ENCODE peak calls at places on chromosome 11, in six cellular contexts. F is stomach, O is prostate gland, E is K562, T is transverse colon, U is GM12892. A is an unnamed sample.

GRCh38 chr11:27081056-27081455 is 40.4 kb downstream of the BBOX1 start:
- DNase-seq in U (no peak), O (no peak), E (no peak), F (no peak), T (no peak), A (no peak)

GRCh38 chr11:66851698-66852465 is 5.0 kb upstream of the LRFN4 start:
- DNase-seq in F (no peak), E (peak), T (peak), O (no peak), U (peak), A (peak)

GRCh38 chr11:126392638-126393023 is 37.1 kb downstream of the ST3GAL4 start:
- DNase-seq in F (no peak), O (no peak), T (no peak), U (no peak), E (no peak), A (no peak)

GRCh38 chr11:103541186-103541795 is 432.1 kb downstream of the DYNC2H1 start:
- DNase-seq in F (no peak), E (no peak), T (no peak), U (no peak), O (no peak), A (no peak)

GRCh38 chr11:64285885-64286800 is 495 bp downstream of the GPR137 start:
- DNase-seq in E (no peak), F (no peak), O (no peak), U (no peak), T (peak), A (no peak)

GRCh38 chr11:71286701-71287643 is 34.6 kb upstream of the SHANK2 start:
- DNase-seq in E (no peak), F (peak), T (peak), U (no peak), O (peak), A (no peak)

GRCh38 chr11:13297917-13298356 is 20.3 kb downstream of the BMAL1 start:
- DNase-seq in E (no peak), T (no peak), O (no peak), U (no peak), F (no peak), A (no peak)

GRCh38 chr11:100961633-100962032 is 168.0 kb downstream of the PGR start:
- DNase-seq in E (no peak), U (no peak), F (no peak), O (no peak), T (no peak), A (no peak)

GRCh38 chr11:128607819-128608218 is 20.5 kb upstream of the ETS1 start:
- DNase-seq in E (no peak), F (peak), U (no peak), O (peak), T (no peak), A (no peak)

GRCh38 chr11:121292503-121293275 is at the start of gene SC5D:
- DNase-seq in T (peak), U (peak), E (peak), F (peak), O (peak), A (peak)
- TF ChIP-seq POLR2AphosphoS5 in T (peak), U (peak), E (peak), F (peak), O (peak), A (peak)

DNA sequence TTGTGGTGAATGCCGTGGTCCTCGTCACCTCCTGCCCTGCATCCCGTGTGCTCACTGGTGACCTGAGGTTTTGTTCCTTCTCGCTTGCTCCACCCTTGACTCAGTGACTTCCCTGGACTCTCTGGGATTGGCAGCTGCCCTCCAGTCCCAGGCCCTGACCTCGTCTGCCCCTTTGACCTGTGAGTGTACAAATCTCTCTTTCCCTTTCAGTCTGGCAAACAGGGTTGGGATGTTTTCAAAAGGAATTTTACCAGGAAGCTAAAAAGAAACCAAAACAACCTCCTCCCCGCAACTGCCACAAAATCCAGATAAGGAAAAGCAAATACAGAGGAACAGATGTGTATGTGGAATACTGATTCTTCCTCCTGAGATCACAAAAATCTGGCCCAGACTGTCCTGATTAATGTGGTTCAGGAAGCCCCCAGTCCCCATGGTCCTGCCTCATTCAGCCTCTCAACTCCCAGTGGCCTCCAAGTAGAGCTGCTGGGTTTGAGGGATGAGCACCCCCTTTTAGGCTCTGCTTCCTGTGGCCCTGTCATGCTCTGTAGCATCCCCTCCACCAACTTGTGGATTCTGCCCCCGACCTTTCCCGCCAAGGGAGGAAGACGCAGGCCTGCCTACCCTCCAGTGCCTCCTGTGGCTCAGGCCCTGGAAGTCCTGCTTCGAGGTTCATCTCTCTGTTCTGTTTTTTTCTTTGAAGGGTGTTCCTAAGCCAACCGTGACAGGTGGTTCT is 15.2 kb downstream of the ROBO4 start:
- DNase-seq in T (no peak), E (no peak), O (no peak), F (no peak), U (no peak), A (no peak)
- TF ChIP-seq POLR2A in T (no peak), E (no peak), O (no peak), F (no peak), U (no peak), A (no peak)

DNA sequence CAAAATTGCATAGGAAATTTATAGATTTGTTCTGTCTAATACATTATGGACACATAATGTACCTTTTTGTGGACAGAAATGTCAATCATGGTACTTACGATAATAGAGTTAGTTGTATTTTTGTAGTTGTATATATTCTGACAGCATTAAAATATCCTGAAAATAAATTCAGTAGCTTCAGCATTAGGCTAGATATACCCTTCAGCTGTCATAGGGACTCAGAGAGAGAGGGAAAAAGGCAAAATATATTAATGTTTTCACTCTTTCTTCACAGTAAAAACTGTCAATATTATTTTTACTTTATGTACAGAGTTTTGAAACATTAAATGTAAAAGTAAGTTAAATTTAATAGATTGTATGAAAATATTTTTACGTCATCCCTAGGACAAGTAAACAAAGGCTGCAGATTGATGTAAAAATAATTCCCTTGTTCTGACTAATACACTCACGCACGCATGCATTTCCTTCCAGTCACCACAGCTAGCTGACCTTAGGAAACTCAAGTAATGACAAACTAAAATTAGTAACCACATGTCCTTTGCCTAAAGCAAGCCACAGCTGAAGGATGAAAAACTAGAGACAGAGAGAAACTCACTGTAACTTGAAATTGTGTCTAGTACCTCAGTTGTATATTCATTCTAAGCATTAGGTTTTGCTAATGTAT is 104.7 kb upstream of the CARD18 start:
- DNase-seq in O (no peak), F (no peak), T (no peak), U (no peak), E (no peak), A (no peak)
- TF ChIP-seq POLR2AphosphoS5 in O (no peak), F (peak), T (no peak), U (no peak), E (no peak), A (no peak)

DNA sequence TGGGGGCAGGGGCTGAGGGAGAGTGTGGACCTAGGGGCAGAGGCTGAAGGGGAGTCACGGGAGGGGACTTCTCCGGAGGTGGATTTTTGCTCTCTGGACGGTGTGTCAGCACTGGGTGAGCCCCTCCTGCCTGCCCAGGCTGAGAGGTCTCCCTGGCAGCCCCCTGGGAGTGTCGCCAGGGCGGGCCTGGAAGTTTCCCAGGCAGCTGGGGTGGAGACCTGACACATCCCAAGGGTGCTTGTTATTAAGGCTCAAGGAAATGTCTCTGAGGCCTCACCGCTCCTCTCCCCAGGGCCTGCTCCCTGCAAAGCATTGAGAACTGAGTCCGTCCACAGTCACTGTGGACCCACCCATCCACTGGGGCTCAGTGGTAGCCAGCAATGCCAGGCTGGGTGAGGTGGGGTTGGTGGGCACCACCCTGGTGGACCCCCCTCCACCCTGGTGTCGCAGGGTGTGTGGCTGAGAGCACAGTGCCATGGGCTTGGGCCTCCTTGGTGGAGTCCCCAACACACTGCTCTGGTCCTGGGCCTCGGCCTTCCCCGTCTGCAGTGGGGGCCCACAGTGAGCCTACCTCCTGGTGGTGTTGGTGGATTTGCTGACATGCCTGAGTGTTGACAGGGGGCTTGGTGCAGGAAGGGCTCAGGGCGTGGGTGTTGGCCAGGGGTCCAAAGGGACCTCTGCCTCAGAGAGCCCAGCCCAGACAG is 2.5 kb downstream of the CD81 start:
- DNase-seq in T (no peak), O (no peak), U (no peak), E (no peak), F (no peak), A (no peak)
- TF ChIP-seq POLR2A in T (no peak), O (no peak), U (peak), E (no peak), F (no peak), A (no peak)

DNA sequence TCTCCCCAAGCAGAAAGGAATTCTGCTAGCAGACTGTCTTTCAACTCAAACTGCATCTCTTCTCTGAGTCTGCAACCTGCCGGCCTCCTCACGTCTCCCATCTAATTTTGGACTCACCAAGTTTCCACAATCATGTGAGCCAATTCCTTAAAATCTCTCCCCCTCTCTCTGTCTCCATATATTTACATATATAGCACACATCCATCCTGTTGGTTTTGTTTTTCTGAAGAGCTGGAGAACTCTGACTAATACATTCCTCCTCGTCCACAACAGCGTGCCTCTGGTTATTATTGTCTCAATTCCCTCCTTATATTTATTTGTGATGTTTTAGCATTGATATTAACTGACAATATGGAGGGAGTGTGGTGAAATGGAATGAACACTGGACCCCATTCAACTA is 29.6 kb upstream of the FJX1 start:
- DNase-seq in F (no peak), T (no peak), O (no peak), E (no peak), U (no peak), A (no peak)
- TF ChIP-seq POLR2AphosphoS5 in F (no peak), T (no peak), O (no peak), E (no peak), U (no peak), A (no peak)

DNA sequence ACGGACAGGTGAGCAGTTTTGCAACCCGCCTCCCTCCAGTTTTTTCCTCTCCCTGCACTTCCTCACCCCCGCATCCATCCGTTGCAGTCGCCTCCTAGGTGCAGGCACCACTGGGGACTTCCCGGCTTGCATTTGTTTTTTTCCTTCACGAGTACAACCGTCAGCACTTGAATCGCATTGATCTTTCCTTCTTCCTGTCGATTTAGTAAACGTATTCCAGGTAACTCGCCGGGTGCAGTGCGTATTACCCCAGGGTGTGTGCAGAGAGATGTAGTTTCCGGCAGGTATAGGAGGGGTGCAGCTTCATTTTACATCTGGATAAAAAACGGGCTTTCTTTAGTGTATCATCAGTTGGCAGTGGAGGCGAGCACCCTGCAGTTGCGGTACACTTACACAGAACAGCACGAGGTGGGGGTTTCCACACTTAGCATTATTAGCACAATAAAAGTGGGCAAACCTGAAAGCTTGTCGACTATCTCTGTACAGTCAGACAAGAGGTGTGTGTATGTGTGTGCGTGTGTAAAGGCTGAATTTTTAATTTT is at the start of gene SORL1-AS1:
- DNase-seq in U (no peak), E (no peak), F (no peak), O (no peak), T (peak), A (no peak)
- TF ChIP-seq POLR2A in U (peak), E (no peak), F (no peak), O (no peak), T (peak), A (peak)

DNA sequence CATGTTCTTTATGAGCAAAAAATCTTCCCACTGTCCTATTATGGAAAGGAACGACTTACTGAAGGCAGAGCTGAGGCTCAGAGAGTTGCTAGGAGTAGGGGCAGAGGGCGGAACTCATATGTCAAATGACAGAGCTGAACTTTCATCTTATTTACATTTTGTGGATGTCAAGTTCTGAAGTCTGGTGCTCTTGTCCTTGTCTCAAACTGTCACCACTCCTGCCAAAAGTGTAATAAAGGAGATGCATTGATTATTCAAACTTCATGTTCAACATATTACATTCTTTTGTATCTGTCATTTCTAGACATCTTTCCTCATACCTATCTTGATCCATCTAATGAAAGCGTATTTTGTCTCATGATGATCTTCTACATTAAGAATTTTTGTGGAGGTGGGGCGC is 57.1 kb upstream of the C11orf87 start:
- DNase-seq in F (no peak), U (no peak), O (no peak), E (no peak), T (no peak), A (no peak)
- TF ChIP-seq POLR2AphosphoS5 in F (no peak), U (no peak), O (no peak), E (no peak), T (no peak), A (no peak)

DNA sequence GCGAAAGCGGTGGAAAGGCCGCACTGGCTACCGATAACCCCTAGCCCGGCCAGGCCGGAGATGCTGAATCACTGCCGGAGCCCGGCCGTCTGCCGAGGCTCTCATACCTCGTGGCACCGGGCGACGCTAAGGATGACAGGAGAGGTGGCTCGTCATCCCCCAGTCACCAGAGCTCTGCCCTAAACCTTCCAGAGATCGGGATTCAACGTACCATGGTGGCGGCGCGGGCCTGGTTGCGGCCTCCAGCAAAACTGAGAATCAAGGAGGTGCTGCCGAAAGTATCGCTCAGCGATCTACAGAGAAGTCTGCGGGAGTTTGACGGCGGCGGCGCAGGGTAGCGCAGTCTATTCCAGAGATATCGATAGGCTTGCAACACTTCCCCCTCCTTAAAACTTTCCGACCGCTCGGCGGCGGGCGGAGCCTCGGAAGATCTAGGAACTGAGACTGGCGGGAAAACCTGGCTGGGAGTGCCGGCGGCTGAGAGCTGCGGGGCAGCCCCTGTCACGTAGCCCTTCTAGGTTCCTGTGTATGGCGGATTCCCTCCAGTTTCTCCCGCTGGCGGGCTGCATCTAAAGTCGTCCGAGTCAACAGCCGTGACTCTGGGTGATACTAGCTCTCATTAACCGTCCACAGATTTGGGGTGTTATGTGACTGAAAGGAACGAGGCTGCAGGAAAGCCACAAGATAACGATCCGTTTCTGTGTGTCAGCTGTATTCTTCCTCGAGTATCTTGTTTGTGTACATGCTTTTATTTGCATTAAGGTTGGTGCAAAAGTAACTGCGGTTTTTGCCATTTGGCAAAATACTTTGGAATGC is at the start of gene PSMA1:
- DNase-seq in F (peak), T (peak), U (peak), O (peak), E (peak), A (peak)
- TF ChIP-seq POLR2A in F (peak), T (peak), U (peak), O (peak), E (peak), A (peak)

GRCh38 chr11:86812322-86812670 is 12.0 kb downstream of the PRSS23 start:
- DNase-seq in E (no peak), T (no peak), F (peak), U (no peak), O (no peak), A (no peak)

GRCh38 chr11:86815726-86816125 is 15.4 kb downstream of the PRSS23 start:
- DNase-seq in U (no peak), F (no peak), O (no peak), E (no peak), T (no peak), A (no peak)

GRCh38 chr11:86814775-86815174 is 14.4 kb downstream of the PRSS23 start:
- DNase-seq in O (no peak), U (no peak), E (no peak), T (no peak), F (no peak), A (no peak)

GRCh38 chr11:86811637-86812321 is 11.4 kb downstream of the PRSS23 start:
- DNase-seq in O (no peak), U (no peak), T (no peak), E (no peak), F (peak), A (no peak)

DNA sequence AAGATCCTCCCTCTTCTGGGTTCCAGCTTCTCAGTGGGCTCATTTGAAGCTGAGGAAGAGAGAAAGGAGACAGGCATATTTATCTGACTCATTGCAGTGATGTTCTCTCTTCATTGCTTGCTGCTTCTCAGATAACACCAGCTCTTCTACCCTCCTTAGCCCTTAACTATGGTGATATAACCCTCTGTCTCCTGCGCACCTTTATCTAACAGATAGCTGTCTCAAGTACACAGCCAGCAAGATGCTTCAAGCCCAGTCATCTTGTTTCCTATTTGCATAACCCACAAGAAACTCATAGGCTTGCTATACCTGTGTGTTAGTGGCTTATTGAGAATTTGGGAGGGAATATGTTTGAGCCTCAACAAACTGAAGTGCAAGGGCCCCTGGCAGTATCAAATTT is 12.6 kb downstream of the PRSS23 start:
- DNase-seq in F (no peak), U (no peak), E (no peak), O (no peak), T (no peak), A (no peak)
- TF ChIP-seq POLR2AphosphoS5 in F (no peak), U (no peak), E (no peak), O (no peak), T (no peak), A (no peak)

GRCh38 chr11:120881591-120881990 is 142.3 kb upstream of the TBCEL start:
- DNase-seq in O (no peak), T (no peak), F (no peak), E (no peak), U (no peak), A (no peak)
- TF ChIP-seq POLR2A in O (no peak), T (no peak), F (no peak), E (no peak), U (no peak), A (no peak)

A was measured in GM12891.